ENCODE peak calls at places on chromosomes 1 and 21, in nine cellular contexts. One of them, this sample, is unnamed.

GRCh38 chr1:232440325-232441059 is 189.4 kb downstream of the SIPA1L2 start:
- DNase-seq in GM23248: no peak
- DNase-seq in activated CD8-positive, alpha-beta T cell treated with anti-CD3 and anti-CD28 coated beads for 36 hours: peak
- DNase-seq in NCI-H460: no peak
- DNase-seq in cardiac fibroblast: no peak
- DNase-seq in Daoy: peak
- DNase-seq in COR-L47: no peak
- DNase-seq in activated CD4-positive, alpha-beta T cell treated with anti-CD3 and anti-CD28 coated beads for 48 hours: peak
- DNase-seq in GM04503: no peak
- DNase-seq in this sample: no peak

GRCh38 chr1:28194326-28195035 is 18.0 kb upstream of the PTAFR start:
- DNase-seq in GM23248: no peak
- DNase-seq in activated CD8-positive, alpha-beta T cell treated with anti-CD3 and anti-CD28 coated beads for 36 hours: no peak
- DNase-seq in NCI-H460: no peak
- DNase-seq in cardiac fibroblast: no peak
- DNase-seq in Daoy: no peak
- DNase-seq in COR-L47: no peak
- DNase-seq in activated CD4-positive, alpha-beta T cell treated with anti-CD3 and anti-CD28 coated beads for 48 hours: no peak
- DNase-seq in GM04503: no peak
- DNase-seq in this sample: no peak

GRCh38 chr21:18917602-18918001 is 514.0 kb upstream of the TMPRSS15 start:
- DNase-seq in GM23248: no peak
- DNase-seq in activated CD8-positive, alpha-beta T cell treated with anti-CD3 and anti-CD28 coated beads for 36 hours: no peak
- DNase-seq in NCI-H460: no peak
- DNase-seq in cardiac fibroblast: no peak
- DNase-seq in Daoy: no peak
- DNase-seq in COR-L47: no peak
- DNase-seq in activated CD4-positive, alpha-beta T cell treated with anti-CD3 and anti-CD28 coated beads for 48 hours: no peak
- DNase-seq in GM04503: no peak
- DNase-seq in this sample: no peak

GRCh38 chr1:42369471-42369870 is 11.1 kb upstream of the RIMKLA start:
- DNase-seq in GM23248: no peak
- DNase-seq in activated CD8-positive, alpha-beta T cell treated with anti-CD3 and anti-CD28 coated beads for 36 hours: no peak
- DNase-seq in NCI-H460: no peak
- DNase-seq in cardiac fibroblast: no peak
- DNase-seq in Daoy: no peak
- DNase-seq in COR-L47: no peak
- DNase-seq in activated CD4-positive, alpha-beta T cell treated with anti-CD3 and anti-CD28 coated beads for 48 hours: no peak
- DNase-seq in GM04503: no peak
- DNase-seq in this sample: no peak

GRCh38 chr1:160776178-160776577 is 19.8 kb upstream of the LY9 start:
- DNase-seq in GM23248: no peak
- DNase-seq in activated CD8-positive, alpha-beta T cell treated with anti-CD3 and anti-CD28 coated beads for 36 hours: peak
- DNase-seq in NCI-H460: no peak
- DNase-seq in cardiac fibroblast: no peak
- DNase-seq in Daoy: no peak
- DNase-seq in COR-L47: no peak
- DNase-seq in activated CD4-positive, alpha-beta T cell treated with anti-CD3 and anti-CD28 coated beads for 48 hours: no peak
- DNase-seq in GM04503: no peak
- DNase-seq in this sample: no peak

GRCh38 chr1:201365251-201365650 is 12.2 kb downstream of the TNNT2 start:
- DNase-seq in GM23248: no peak
- DNase-seq in activated CD8-positive, alpha-beta T cell treated with anti-CD3 and anti-CD28 coated beads for 36 hours: no peak
- DNase-seq in NCI-H460: no peak
- DNase-seq in cardiac fibroblast: no peak
- DNase-seq in Daoy: no peak
- DNase-seq in COR-L47: no peak
- DNase-seq in activated CD4-positive, alpha-beta T cell treated with anti-CD3 and anti-CD28 coated beads for 48 hours: no peak
- DNase-seq in GM04503: no peak
- DNase-seq in this sample: no peak

GRCh38 chr1:232524056-232524455 is 105.9 kb downstream of the SIPA1L2 start:
- DNase-seq in GM23248: peak
- DNase-seq in activated CD8-positive, alpha-beta T cell treated with anti-CD3 and anti-CD28 coated beads for 36 hours: no peak
- DNase-seq in NCI-H460: no peak
- DNase-seq in cardiac fibroblast: peak
- DNase-seq in Daoy: no peak
- DNase-seq in COR-L47: no peak
- DNase-seq in activated CD4-positive, alpha-beta T cell treated with anti-CD3 and anti-CD28 coated beads for 48 hours: no peak
- DNase-seq in GM04503: no peak
- DNase-seq in this sample: no peak

GRCh38 chr1:97647776-97648175 is 273.1 kb downstream of the DPYD start:
- DNase-seq in GM23248: peak
- DNase-seq in activated CD8-positive, alpha-beta T cell treated with anti-CD3 and anti-CD28 coated beads for 36 hours: no peak
- DNase-seq in NCI-H460: no peak
- DNase-seq in cardiac fibroblast: peak
- DNase-seq in Daoy: peak
- DNase-seq in COR-L47: no peak
- DNase-seq in activated CD4-positive, alpha-beta T cell treated with anti-CD3 and anti-CD28 coated beads for 48 hours: no peak
- DNase-seq in GM04503: peak
- DNase-seq in this sample: no peak

GRCh38 chr1:2937805-2938204 is 83.5 kb upstream of the ACTRT2 start:
- DNase-seq in GM23248: no peak
- DNase-seq in activated CD8-positive, alpha-beta T cell treated with anti-CD3 and anti-CD28 coated beads for 36 hours: no peak
- DNase-seq in NCI-H460: no peak
- DNase-seq in cardiac fibroblast: no peak
- DNase-seq in Daoy: no peak
- DNase-seq in COR-L47: no peak
- DNase-seq in activated CD4-positive, alpha-beta T cell treated with anti-CD3 and anti-CD28 coated beads for 48 hours: no peak
- DNase-seq in GM04503: no peak
- DNase-seq in this sample: no peak

GRCh38 chr1:169565335-169566271 is 20.7 kb downstream of the F5 start:
- DNase-seq in GM23248: no peak
- DNase-seq in activated CD8-positive, alpha-beta T cell treated with anti-CD3 and anti-CD28 coated beads for 36 hours: no peak
- DNase-seq in NCI-H460: no peak
- DNase-seq in cardiac fibroblast: no peak
- DNase-seq in Daoy: no peak
- DNase-seq in COR-L47: no peak
- DNase-seq in activated CD4-positive, alpha-beta T cell treated with anti-CD3 and anti-CD28 coated beads for 48 hours: no peak
- DNase-seq in GM04503: no peak
- DNase-seq in this sample: no peak

GRCh38 chr1:38361566-38361965 is 315.0 kb upstream of the POU3F1 start:
- DNase-seq in GM23248: no peak
- DNase-seq in activated CD8-positive, alpha-beta T cell treated with anti-CD3 and anti-CD28 coated beads for 36 hours: no peak
- DNase-seq in NCI-H460: no peak
- DNase-seq in cardiac fibroblast: no peak
- DNase-seq in Daoy: no peak
- DNase-seq in COR-L47: no peak
- DNase-seq in activated CD4-positive, alpha-beta T cell treated with anti-CD3 and anti-CD28 coated beads for 48 hours: no peak
- DNase-seq in GM04503: no peak
- DNase-seq in this sample: no peak

GRCh38 chr1:101474039-101474665 is 237.3 kb downstream of the S1PR1 start:
- DNase-seq in GM23248: peak
- DNase-seq in activated CD8-positive, alpha-beta T cell treated with anti-CD3 and anti-CD28 coated beads for 36 hours: no peak
- DNase-seq in NCI-H460: peak
- DNase-seq in cardiac fibroblast: no peak
- DNase-seq in Daoy: no peak
- DNase-seq in COR-L47: peak
- DNase-seq in activated CD4-positive, alpha-beta T cell treated with anti-CD3 and anti-CD28 coated beads for 48 hours: no peak
- DNase-seq in GM04503: no peak
- DNase-seq in this sample: no peak

GRCh38 chr1:200180821-200181220 is 153.3 kb downstream of the NR5A2 start:
- DNase-seq in GM23248: peak
- DNase-seq in activated CD8-positive, alpha-beta T cell treated with anti-CD3 and anti-CD28 coated beads for 36 hours: peak
- DNase-seq in NCI-H460: peak
- DNase-seq in cardiac fibroblast: peak
- DNase-seq in Daoy: peak
- DNase-seq in COR-L47: no peak
- DNase-seq in activated CD4-positive, alpha-beta T cell treated with anti-CD3 and anti-CD28 coated beads for 48 hours: no peak
- DNase-seq in GM04503: peak
- DNase-seq in this sample: no peak

GRCh38 chr21:27196651-27197050 is 229.8 kb upstream of the ADAMTS5 start:
- DNase-seq in GM23248: no peak
- DNase-seq in activated CD8-positive, alpha-beta T cell treated with anti-CD3 and anti-CD28 coated beads for 36 hours: no peak
- DNase-seq in NCI-H460: no peak
- DNase-seq in cardiac fibroblast: no peak
- DNase-seq in Daoy: peak
- DNase-seq in COR-L47: no peak
- DNase-seq in activated CD4-positive, alpha-beta T cell treated with anti-CD3 and anti-CD28 coated beads for 48 hours: no peak
- DNase-seq in GM04503: no peak
- DNase-seq in this sample: no peak

GRCh38 chr1:151327903-151328674 is 873 bp upstream of the PI4KB start:
- DNase-seq in GM23248: peak
- DNase-seq in activated CD8-positive, alpha-beta T cell treated with anti-CD3 and anti-CD28 coated beads for 36 hours: peak
- DNase-seq in NCI-H460: no peak
- DNase-seq in cardiac fibroblast: no peak
- DNase-seq in Daoy: peak
- DNase-seq in COR-L47: no peak
- DNase-seq in activated CD4-positive, alpha-beta T cell treated with anti-CD3 and anti-CD28 coated beads for 48 hours: peak
- DNase-seq in GM04503: no peak
- DNase-seq in this sample: peak

GRCh38 chr1:1225238-1225845 is 6.5 kb downstream of the SDF4 start:
- DNase-seq in GM23248: no peak
- DNase-seq in activated CD8-positive, alpha-beta T cell treated with anti-CD3 and anti-CD28 coated beads for 36 hours: no peak
- DNase-seq in NCI-H460: no peak
- DNase-seq in cardiac fibroblast: no peak
- DNase-seq in Daoy: no peak
- DNase-seq in COR-L47: no peak
- DNase-seq in activated CD4-positive, alpha-beta T cell treated with anti-CD3 and anti-CD28 coated beads for 48 hours: no peak
- DNase-seq in GM04503: no peak
- DNase-seq in this sample: no peak

GRCh38 chr1:75171876-75172275 is 37.7 kb downstream of the LHX8 start:
- DNase-seq in GM23248: no peak
- DNase-seq in activated CD8-positive, alpha-beta T cell treated with anti-CD3 and anti-CD28 coated beads for 36 hours: no peak
- DNase-seq in NCI-H460: no peak
- DNase-seq in cardiac fibroblast: no peak
- DNase-seq in Daoy: no peak
- DNase-seq in COR-L47: no peak
- DNase-seq in activated CD4-positive, alpha-beta T cell treated with anti-CD3 and anti-CD28 coated beads for 48 hours: no peak
- DNase-seq in GM04503: no peak
- DNase-seq in this sample: no peak

GRCh38 chr21:36005018-36005417 is 55.3 kb downstream of the SETD4 start:
- DNase-seq in GM23248: peak
- DNase-seq in activated CD8-positive, alpha-beta T cell treated with anti-CD3 and anti-CD28 coated beads for 36 hours: no peak
- DNase-seq in NCI-H460: no peak
- DNase-seq in cardiac fibroblast: peak
- DNase-seq in Daoy: peak
- DNase-seq in COR-L47: no peak
- DNase-seq in activated CD4-positive, alpha-beta T cell treated with anti-CD3 and anti-CD28 coated beads for 48 hours: no peak
- DNase-seq in GM04503: no peak
- DNase-seq in this sample: no peak

GRCh38 chr1:232044728-232045127 is 418.1 kb downstream of the DISC1 start:
- DNase-seq in GM23248: no peak
- DNase-seq in activated CD8-positive, alpha-beta T cell treated with anti-CD3 and anti-CD28 coated beads for 36 hours: no peak
- DNase-seq in NCI-H460: no peak
- DNase-seq in cardiac fibroblast: no peak
- DNase-seq in Daoy: no peak
- DNase-seq in COR-L47: no peak
- DNase-seq in activated CD4-positive, alpha-beta T cell treated with anti-CD3 and anti-CD28 coated beads for 48 hours: no peak
- DNase-seq in GM04503: no peak
- DNase-seq in this sample: no peak

GRCh38 chr1:228798548-228798947 is 63.3 kb downstream of the RHOU start:
- DNase-seq in GM23248: no peak
- DNase-seq in activated CD8-positive, alpha-beta T cell treated with anti-CD3 and anti-CD28 coated beads for 36 hours: no peak
- DNase-seq in NCI-H460: no peak
- DNase-seq in cardiac fibroblast: peak
- DNase-seq in Daoy: no peak
- DNase-seq in COR-L47: no peak
- DNase-seq in activated CD4-positive, alpha-beta T cell treated with anti-CD3 and anti-CD28 coated beads for 48 hours: no peak
- DNase-seq in GM04503: no peak
- DNase-seq in this sample: no peak

GRCh38 chr1:151720974-151721787 is at the start of gene RIIAD1:
- DNase-seq in GM23248: peak
- DNase-seq in activated CD8-positive, alpha-beta T cell treated with anti-CD3 and anti-CD28 coated beads for 36 hours: peak
- DNase-seq in NCI-H460: no peak
- DNase-seq in cardiac fibroblast: peak
- DNase-seq in Daoy: peak
- DNase-seq in COR-L47: peak
- DNase-seq in activated CD4-positive, alpha-beta T cell treated with anti-CD3 and anti-CD28 coated beads for 48 hours: peak
- DNase-seq in GM04503: no peak
- DNase-seq in this sample: no peak

GRCh38 chr1:109198745-109199144 is 15.0 kb upstream of the SARS1 start:
- DNase-seq in GM23248: peak
- DNase-seq in activated CD8-positive, alpha-beta T cell treated with anti-CD3 and anti-CD28 coated beads for 36 hours: no peak
- DNase-seq in NCI-H460: no peak
- DNase-seq in cardiac fibroblast: no peak
- DNase-seq in Daoy: peak
- DNase-seq in COR-L47: no peak
- DNase-seq in activated CD4-positive, alpha-beta T cell treated with anti-CD3 and anti-CD28 coated beads for 48 hours: no peak
- DNase-seq in GM04503: no peak
- DNase-seq in this sample: no peak

GRCh38 chr1:226603976-226604845 is 55.6 kb downstream of the STUM start:
- DNase-seq in GM23248: no peak
- DNase-seq in activated CD8-positive, alpha-beta T cell treated with anti-CD3 and anti-CD28 coated beads for 36 hours: no peak
- DNase-seq in NCI-H460: no peak
- DNase-seq in cardiac fibroblast: no peak
- DNase-seq in Daoy: no peak
- DNase-seq in COR-L47: no peak
- DNase-seq in activated CD4-positive, alpha-beta T cell treated with anti-CD3 and anti-CD28 coated beads for 48 hours: no peak
- DNase-seq in GM04503: no peak
- DNase-seq in this sample: no peak

GRCh38 chr1:37865348-37866119 is 6.1 kb upstream of the MTF1 start:
- DNase-seq in GM23248: peak
- DNase-seq in activated CD8-positive, alpha-beta T cell treated with anti-CD3 and anti-CD28 coated beads for 36 hours: peak
- DNase-seq in NCI-H460: peak
- DNase-seq in cardiac fibroblast: no peak
- DNase-seq in Daoy: peak
- DNase-seq in COR-L47: no peak
- DNase-seq in activated CD4-positive, alpha-beta T cell treated with anti-CD3 and anti-CD28 coated beads for 48 hours: peak
- DNase-seq in GM04503: no peak
- DNase-seq in this sample: no peak

This sample was measured in NCI-H510A.